ENCODE peak calls at places on chromosomes 13 and 19, in nine cellular contexts. B, S, K, Y, T, D, N, O and L are unnamed samples. For H3K4me1, the result is how much of the 10 kb centered on the place peaks cover.

GRCh38 chr13:23985846-23986245 is 88.5 kb upstream of the C1QTNF9B start:
- DNase-seq in B (no peak), S (no peak), K (no peak), Y (peak), T (no peak), D (no peak), N (no peak), O (no peak), L (no peak)

GRCh38 chr19:17933414-17934129 is 757 bp downstream of the CCDC124 start:
- DNase-seq in B (no peak), S (no peak), K (no peak), Y (no peak), T (no peak), D (no peak), N (no peak), O (no peak), L (no peak)

GRCh38 chr19:35005256-35005977 is 5.3 kb downstream of the GRAMD1A start:
- DNase-seq in B (no peak), S (no peak), K (no peak), Y (no peak), T (no peak), D (no peak), N (no peak), O (no peak), L (no peak)

GRCh38 chr13:94999871-95000270 is 287.5 kb upstream of the SOX21 start:
- DNase-seq in B (no peak), S (no peak), K (no peak), Y (no peak), T (no peak), D (no peak), N (no peak), O (no peak), L (no peak)

GRCh38 chr13:30974350-30974749 is 41.9 kb downstream of the TEX26 start:
- DNase-seq in B (no peak), S (no peak), K (no peak), Y (no peak), T (no peak), D (no peak), N (no peak), O (no peak), L (no peak)

GRCh38 chr19:44698492-44699201 is at the start of gene CEACAM16:
- DNase-seq in B (no peak), S (no peak), K (no peak), Y (no peak), T (peak), D (no peak), N (no peak), O (peak), L (no peak)

GRCh38 chr19:42076375-42076944 is 494 bp downstream of the ZNF574 start:
- DNase-seq in B (peak), S (no peak), K (no peak), Y (no peak), T (no peak), D (peak), N (no peak), O (peak), L (no peak)

GRCh38 chr19:34366670-34367423 is 1.9 kb downstream of the GPI start:
- DNase-seq in B (no peak), S (no peak), K (no peak), Y (no peak), T (no peak), D (no peak), N (no peak), O (no peak), L (no peak)

GRCh38 chr13:80757694-80758093 is 416.8 kb upstream of the SPRY2 start:
- DNase-seq in B (no peak), S (no peak), K (no peak), Y (no peak), T (no peak), D (no peak), N (no peak), O (no peak), L (no peak)

GRCh38 chr19:8445488-8446001 is 770 bp downstream of the HNRNPM start:
- DNase-seq in B (no peak), S (peak), K (peak), Y (no peak), T (peak), D (no peak), N (peak), O (peak), L (peak)

GRCh38 chr13:29476046-29476445 is 119.4 kb downstream of the SLC7A1 start:
- DNase-seq in B (no peak), S (no peak), K (no peak), Y (no peak), T (no peak), D (no peak), N (no peak), O (no peak), L (no peak)
- H3K4me3 ChIP-seq in B (no peak), S (no peak), K (no peak), Y (no peak), T (no peak), D (no peak), N (no peak), O (no peak), L (no peak)

GRCh38 chr13:112714366-112714765 is 24.5 kb downstream of the ATP11A start:
- DNase-seq in B (no peak), S (no peak), K (peak), Y (no peak), T (no peak), D (no peak), N (peak), O (no peak), L (peak)
- H3K4me1 ChIP-seq in B (under half), S (under half), K (under half), Y (under half), T (half or more), D (under half), N (under half), O (under half), L (under half)

GRCh38 chr13:88051746-88052482 is 380.7 kb downstream of the SLITRK5 start:
- DNase-seq in B (no peak), S (no peak), K (no peak), Y (no peak), T (peak), D (no peak), N (no peak), O (no peak), L (peak)
- TF ChIP-seq EP300 in B (no peak), S (no peak), K (no peak), Y (no peak), T (no peak), D (no peak), N (no peak), O (no peak), L (no peak)

GRCh38 chr19:38684078-38684861 is 36.8 kb downstream of the ACTN4 start:
- DNase-seq in B (peak), S (no peak), K (peak), Y (no peak), T (no peak), D (peak), N (peak), O (peak), L (peak)
- H3K4me3 ChIP-seq in B (no peak), S (no peak), K (no peak), Y (no peak), T (no peak), D (peak), N (no peak), O (no peak), L (no peak)

DNA sequence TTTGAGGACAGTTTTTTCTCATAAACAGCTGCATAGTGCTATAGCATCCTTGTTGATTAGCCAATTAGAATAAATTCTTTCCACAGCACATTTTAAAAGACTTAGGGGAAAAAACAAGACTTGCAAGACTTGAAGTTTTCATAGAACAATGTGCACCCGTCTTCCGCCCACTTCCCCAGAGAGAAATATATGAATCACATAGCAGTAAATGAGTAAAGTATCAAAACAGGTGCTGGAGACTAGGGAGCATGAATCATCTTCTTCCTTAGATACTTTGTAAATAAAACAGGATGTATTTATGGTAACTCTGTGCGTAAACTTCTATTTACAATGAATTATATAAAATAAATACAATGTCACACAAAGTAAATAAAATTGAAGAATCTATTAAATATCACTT is 75.1 kb downstream of the COL4A2 start:
- DNase-seq in B (no peak), S (no peak), K (no peak), Y (no peak), T (no peak), D (no peak), N (no peak), O (no peak), L (no peak)
- H3K4me1 ChIP-seq in B (under half), S (under half), K (under half), Y (half or more), T (under half), D (under half), N (under half), O (under half), L (half or more)

DNA sequence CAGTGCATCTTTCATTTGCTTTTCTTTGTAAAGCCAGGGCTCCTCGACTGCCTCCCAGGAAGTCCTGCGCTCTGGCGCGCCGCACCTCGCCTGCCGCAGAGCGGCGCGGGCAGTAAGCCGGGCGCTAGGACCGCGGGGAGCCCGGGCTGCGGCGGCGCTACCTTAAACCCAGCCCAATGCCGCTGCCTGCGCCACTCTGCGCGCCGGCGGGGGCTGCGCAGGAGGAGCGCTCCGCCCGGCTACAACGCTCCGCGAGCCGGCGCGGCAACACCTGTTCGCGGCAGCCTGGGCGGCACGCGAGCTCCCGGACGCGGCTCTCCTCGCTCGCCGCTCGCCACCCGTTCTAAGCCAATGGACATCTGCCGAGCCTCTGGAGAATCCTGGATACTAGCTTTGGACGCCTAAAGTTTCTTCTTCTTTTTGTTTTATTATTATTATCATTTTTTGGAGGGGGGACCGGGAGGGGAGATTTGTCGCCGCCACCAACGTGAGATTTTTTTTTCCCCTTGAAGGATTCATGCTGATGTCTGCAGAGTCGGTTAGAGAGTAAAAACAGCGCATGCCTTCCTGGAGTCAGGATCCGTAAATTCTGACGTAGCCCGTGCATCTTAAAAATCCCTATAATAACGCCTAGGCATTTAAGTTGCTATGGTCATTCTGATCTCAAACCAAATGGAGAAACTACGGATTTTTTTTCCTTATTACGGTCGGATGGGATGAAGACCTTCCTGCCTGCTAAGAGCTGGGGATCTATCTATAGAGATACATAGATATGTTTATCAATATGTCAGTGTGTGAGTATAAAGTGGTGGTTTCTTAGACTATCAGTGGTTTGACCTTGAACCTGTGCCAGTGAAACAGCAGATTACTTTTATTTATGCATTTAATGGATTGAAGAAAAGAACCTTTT is at the start of gene FGF9:
- DNase-seq in B (no peak), S (peak), K (peak), Y (no peak), T (peak), D (peak), N (peak), O (peak), L (peak)
- TF ChIP-seq EP300 in B (peak), S (no peak), K (no peak), Y (no peak), T (no peak), D (no peak), N (no peak), O (no peak), L (no peak)

DNA sequence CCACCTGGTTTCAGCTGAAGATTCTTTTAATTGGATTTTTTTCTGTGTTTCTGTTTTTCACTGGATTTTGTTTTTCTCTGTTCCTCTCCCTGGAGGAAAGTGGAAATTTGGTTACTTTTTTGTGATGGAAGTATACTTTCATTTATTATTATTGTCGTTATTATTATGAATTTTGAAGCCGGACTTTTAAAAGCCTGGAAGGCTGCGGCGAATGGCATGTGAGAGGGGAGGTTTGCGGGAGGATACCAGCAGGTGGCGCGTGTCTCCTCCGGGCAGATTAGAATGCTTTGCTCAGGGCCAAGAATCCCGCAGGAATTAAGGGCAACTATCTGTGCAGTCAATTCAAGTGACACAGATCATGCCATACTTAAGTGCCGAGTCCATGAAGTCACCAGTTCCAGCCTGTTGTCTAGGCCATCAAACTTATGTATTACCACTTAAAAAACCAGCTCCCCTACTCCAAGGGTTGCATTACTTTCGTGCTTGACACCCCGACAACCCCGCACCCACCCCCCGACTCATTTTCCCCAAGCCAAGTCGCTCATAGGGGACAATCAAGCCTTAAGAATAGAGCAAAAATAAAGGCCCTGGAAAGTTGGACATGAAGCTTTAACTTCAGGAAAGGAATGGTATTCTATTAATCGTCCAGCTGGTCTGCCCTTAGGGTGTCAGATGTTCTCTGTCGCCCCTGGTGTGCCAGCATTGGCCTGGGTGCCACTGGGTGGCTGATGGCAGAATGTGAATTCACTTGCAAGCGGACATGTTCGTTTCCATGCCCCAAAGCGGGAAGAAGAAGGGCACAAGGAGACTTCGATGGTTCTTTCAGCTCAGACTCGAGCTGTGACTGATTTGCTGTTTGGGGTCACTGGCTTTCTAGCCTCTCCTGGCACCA is 1.3 kb upstream of the LRCH1 start:
- DNase-seq in B (peak), S (peak), K (peak), Y (no peak), T (no peak), D (peak), N (peak), O (peak), L (peak)
- H3K4me3 ChIP-seq in B (peak), S (no peak), K (peak), Y (peak), T (peak), D (no peak), N (peak), O (peak), L (peak)

GRCh38 chr19:16067205-16067938 is 8.9 kb upstream of the TPM4 start:
- DNase-seq in B (no peak), S (no peak), K (peak), Y (no peak), T (peak), D (no peak), N (peak), O (peak), L (peak)
- H3K4me1 ChIP-seq in B (under half), S (under half), K (under half), Y (half or more), T (under half), D (under half), N (under half), O (half or more), L (under half)

GRCh38 chr13:20192470-20193141 is at the start of gene GJB2:
- DNase-seq in B (no peak), S (peak), K (peak), Y (no peak), T (peak), D (no peak), N (no peak), O (peak), L (no peak)
- TF ChIP-seq EP300 in B (no peak), S (no peak), K (no peak), Y (no peak), T (no peak), D (no peak), N (no peak), O (no peak), L (no peak)